ENCODE peak calls at places on chromosomes 11 and 22, in five cellular contexts. B is OCI-LY7, E is smooth muscle cell of the brain vasculature, K is astrocyte of the spinal cord, H is cardiac fibroblast. M is an unnamed sample.
A peak's percentile ranks its signal among the peaks of the same experiment; 100 is the strongest.

GRCh38 chr11:123425367-123425766 is 4.7 kb upstream of the GRAMD1B start:
- DNase-seq in K (no peak), H (no peak), E (no peak), B (no peak), M (no peak)

GRCh38 chr11:335779-336665 is 15.4 kb upstream of the IFITM3 start:
- DNase-seq in H (no peak), K (peak; percentile 55), B (peak; percentile 43), E (peak; percentile 78), M (peak; percentile 77)

GRCh38 chr11:75679566-75679965 is 10.7 kb upstream of the MAP6 start:
- DNase-seq in K (no peak), H (no peak), E (no peak), B (no peak), M (no peak)

GRCh38 chr22:21779444-21779843 is 43.9 kb upstream of the YPEL1 start:
- DNase-seq in H (no peak), E (no peak), K (no peak), B (no peak), M (no peak)

GRCh38 chr22:27801197-27801615 is 350 bp downstream of the MN1 start:
- DNase-seq in B (no peak), H (peak; percentile 56), E (no peak), K (peak; percentile 39), M (peak; percentile 59)

GRCh38 chr22:19598054-19598855 is 74.0 kb upstream of the CLDN5 start:
- DNase-seq in K (no peak), B (peak; percentile 55), E (no peak), H (no peak), M (no peak)

GRCh38 chr22:37633693-37634504 is 5.6 kb upstream of the SH3BP1 start:
- DNase-seq in B (peak; percentile 65), H (peak; percentile 69), K (peak; percentile 92), E (peak; percentile 81), M (peak; percentile 97)

GRCh38 chr22:27416553-27417427 is 384.8 kb downstream of the MN1 start:
- DNase-seq in H (peak; percentile 96), E (peak; percentile 77), K (peak; percentile 89), B (no peak), M (peak; percentile 82)

GRCh38 chr11:33256031-33256807 is 962 bp upstream of the HIPK3 start:
- DNase-seq in E (no peak), K (peak; percentile 12), B (no peak), H (no peak), M (no peak)

GRCh38 chr22:17083811-17084540 is 824 bp upstream of the IL17RA start:
- DNase-seq in K (no peak), B (no peak), H (no peak), E (no peak), M (no peak)

GRCh38 chr11:61841636-61842332 is 13.7 kb downstream of the FADS2 start:
- DNase-seq in H (no peak), B (no peak), E (no peak), K (no peak), M (no peak)

GRCh38 chr11:112583246-112583893 is 322.7 kb upstream of the PLET1 start:
- DNase-seq in K (no peak), H (no peak), B (no peak), E (no peak), M (no peak)

GRCh38 chr22:40401532-40401931 is 31.1 kb downstream of the SGSM3 start:
- DNase-seq in K (no peak), H (no peak), E (no peak), B (no peak), M (no peak)

GRCh38 chr11:44320289-44320973 is 10.5 kb upstream of the ALX4 start:
- DNase-seq in B (no peak), H (no peak), E (no peak), K (no peak), M (no peak)

GRCh38 chr11:86814775-86815174 is 14.4 kb downstream of the PRSS23 start:
- DNase-seq in E (no peak), H (peak; percentile 52), B (no peak), K (peak; percentile 66), M (peak; percentile 45)

GRCh38 chr11:69135420-69136363 is 20.0 kb upstream of the SMIM38 start:
- DNase-seq in K (no peak), H (no peak), B (no peak), E (no peak), M (no peak)

GRCh38 chr11:47213985-47214564 is 699 bp upstream of the DDB2 start:
- DNase-seq in E (no peak), K (peak; percentile 85), H (peak; percentile 88), B (peak; percentile 37), M (peak; percentile 82)

GRCh38 chr11:2425506-2425905 is 18.8 kb downstream of the TRPM5 start:
- DNase-seq in K (no peak), B (no peak), H (no peak), E (no peak), M (no peak)

GRCh38 chr11:65859134-65859811 is 960 bp upstream of the MUS81 start:
- DNase-seq in B (peak; percentile 99), H (peak; percentile 99), E (peak; percentile 98), K (peak; percentile 100), M (peak; percentile 99)

GRCh38 chr11:127003260-127003981 is 2.9 kb upstream of the KIRREL3 start:
- DNase-seq in H (no peak), E (no peak), B (no peak), K (peak; percentile 62), M (no peak)

GRCh38 chr11:46006418-46007070 is 84.1 kb downstream of the LARGE2 start:
- DNase-seq in H (peak; percentile 86), K (peak; percentile 80), B (peak; percentile 83), E (peak; percentile 41), M (peak; percentile 89)

GRCh38 chr11:78933361-78933760 is 358.7 kb upstream of the NARS2 start:
- DNase-seq in H (no peak), K (no peak), B (no peak), E (no peak), M (no peak)

GRCh38 chr11:117600261-117600783 is 196.7 kb downstream of the DSCAML1 start:
- DNase-seq in H (no peak), K (no peak), E (no peak), B (no peak), M (no peak)

GRCh38 chr22:48772286-48772907 is 1055.3 kb downstream of the BRD1 start:
- DNase-seq in E (no peak), K (no peak), H (no peak), B (no peak), M (no peak)

GRCh38 chr11:45239733-45240132 is 46.4 kb downstream of the SYT13 start:
- DNase-seq in H (no peak), E (no peak), B (no peak), K (no peak), M (no peak)

GRCh38 chr22:50467773-50468440 is 6.9 kb downstream of the SBF1 start:
- DNase-seq in B (peak; percentile 55), E (no peak), H (no peak), K (no peak), M (no peak)

GRCh38 chr11:8601376-8602133 is 7.5 kb upstream of the STK33 start:
- DNase-seq in B (no peak), H (no peak), K (no peak), E (no peak), M (no peak)

GRCh38 chr22:36333632-36334031 is 54.1 kb downstream of the MYH9 start:
- DNase-seq in H (no peak), E (no peak), B (no peak), K (no peak), M (no peak)

GRCh38 chr11:130522284-130522961 is 74.0 kb downstream of the ADAMTS15 start:
- DNase-seq in E (peak; percentile 84), B (no peak), H (peak; percentile 91), K (peak; percentile 93), M (peak; percentile 98)

GRCh38 chr22:30615543-30615954 is 8.6 kb downstream of the TCN2 start:
- DNase-seq in K (no peak), B (no peak), E (no peak), H (no peak), M (no peak)

GRCh38 chr22:48827904-48828555 is 999.6 kb downstream of the BRD1 start:
- DNase-seq in E (no peak), B (no peak), K (no peak), H (no peak), M (no peak)

GRCh38 chr11:1072116-1072820 is 2.4 kb upstream of the MUC2 start:
- DNase-seq in H (peak; percentile 75), E (no peak), K (peak; percentile 52), B (no peak), M (peak; percentile 58)

GRCh38 chr11:117121176-117121575 is 22.9 kb upstream of the PAFAH1B2 start:
- DNase-seq in B (no peak), H (peak; percentile 49), K (no peak), E (no peak), M (no peak)

GRCh38 chr22:41898645-41899044 is 16.2 kb downstream of the SHISA8 start:
- DNase-seq in H (no peak), E (no peak), K (no peak), B (no peak), M (no peak)

GRCh38 chr11:70066136-70066520 is 12.0 kb upstream of the ANO1 start:
- DNase-seq in E (no peak), H (no peak), B (no peak), K (no peak), M (no peak)

GRCh38 chr22:44449061-44449682 is 48.9 kb downstream of the RTL6 start:
- DNase-seq in E (peak; percentile 17), K (peak; percentile 86), B (no peak), H (peak; percentile 93), M (peak; percentile 83)

GRCh38 chr11:12157241-12157661 is 46.9 kb downstream of the MICAL2 start:
- DNase-seq in E (no peak), H (peak; percentile 72), K (peak; percentile 93), B (no peak), M (peak; percentile 84)

GRCh38 chr11:70241709-70242108 is 28.8 kb upstream of the PPFIA1 start:
- DNase-seq in H (no peak), E (no peak), K (no peak), B (no peak), M (no peak)

M was measured in choroid plexus epithelial cell.